ENCODE peak calls at places on chromosomes 6 and 20, in six cellular contexts. T, P, F, C, D and O are unnamed samples. For H3K36me3, the result is how much of the 10 kb centered on the place peaks cover.

GRCh38 chr20:63641146-63641791 is 12.0 kb downstream of the STMN3 start:
- DNase-seq in T (no peak), P (peak), F (no peak), C (no peak), D (no peak), O (no peak)

GRCh38 chr6:11151488-11151887 is 40.0 kb upstream of the ERVFRD-1 start:
- DNase-seq in T (no peak), P (no peak), F (no peak), C (no peak), D (no peak), O (no peak)

GRCh38 chr6:53369876-53370515 is 21.2 kb upstream of the ELOVL5 start:
- DNase-seq in T (no peak), P (no peak), F (no peak), C (no peak), D (no peak), O (no peak)

GRCh38 chr20:57313951-57314350 is 15.7 kb upstream of the SPO11 start:
- DNase-seq in T (no peak), P (no peak), F (no peak), C (no peak), D (no peak), O (no peak)

GRCh38 chr20:60255866-60256265 is 297.6 kb downstream of the CDH26 start:
- DNase-seq in T (no peak), P (no peak), F (no peak), C (no peak), D (peak), O (no peak)

GRCh38 chr20:48648482-48649051 is 179.2 kb downstream of the PREX1 start:
- DNase-seq in T (no peak), P (no peak), F (no peak), C (no peak), D (peak), O (no peak)

GRCh38 chr6:3540980-3541379 is 84.1 kb upstream of the SLC22A23 start:
- DNase-seq in T (no peak), P (no peak), F (no peak), C (no peak), D (no peak), O (no peak)

GRCh38 chr6:46370622-46371021 is 120.6 kb downstream of the RCAN2 start:
- DNase-seq in T (no peak), P (no peak), F (no peak), C (peak), D (no peak), O (no peak)

GRCh38 chr6:26028753-26029569 is 58.3 kb upstream of the HFE start:
- DNase-seq in T (no peak), P (no peak), F (no peak), C (no peak), D (no peak), O (no peak)

GRCh38 chr6:8131265-8131897 is 29.0 kb upstream of the EEF1E1 start:
- DNase-seq in T (no peak), P (no peak), F (peak), C (peak), D (peak), O (no peak)

GRCh38 chr20:5596401-5597193 is 153.6 kb upstream of the SHLD1 start:
- DNase-seq in T (no peak), P (no peak), F (no peak), C (no peak), D (peak), O (no peak)

GRCh38 chr6:131129657-131130545 is 5.4 kb upstream of the AKAP7 start:
- DNase-seq in T (no peak), P (no peak), F (no peak), C (no peak), D (no peak), O (no peak)

GRCh38 chr20:48610996-48611395 is 216.8 kb downstream of the PREX1 start:
- DNase-seq in T (no peak), P (no peak), F (no peak), C (no peak), D (no peak), O (no peak)

GRCh38 chr20:36845288-36845969 is 30.5 kb upstream of the TLDC2 start:
- DNase-seq in T (no peak), P (no peak), F (no peak), C (no peak), D (no peak), O (no peak)

GRCh38 chr6:111759413-111759835 is 113.8 kb downstream of the FYN start:
- DNase-seq in T (no peak), P (no peak), F (no peak), C (no peak), D (no peak), O (no peak)

GRCh38 chr20:2114560-2114959 is 12.9 kb downstream of the STK35 start:
- DNase-seq in T (no peak), P (no peak), F (no peak), C (no peak), D (no peak), O (no peak)

GRCh38 chr20:61589055-61589385 is 337.0 kb downstream of the CDH4 start:
- DNase-seq in T (no peak), P (no peak), F (no peak), C (no peak), D (no peak), O (no peak)

GRCh38 chr20:1437222-1437904 is 29.3 kb downstream of the NSFL1C start:
- DNase-seq in T (peak), P (peak), F (peak), C (peak), D (peak), O (peak)

GRCh38 chr20:48203252-48203651 is 418.0 kb upstream of the SULF2 start:
- DNase-seq in T (no peak), P (no peak), F (no peak), C (no peak), D (no peak), O (no peak)

GRCh38 chr6:2429460-2429859 is 184.1 kb upstream of the GMDS start:
- DNase-seq in T (no peak), P (no peak), F (no peak), C (no peak), D (no peak), O (no peak)

GRCh38 chr6:170085475-170086401 is 205.1 kb downstream of the DLL1 start:
- DNase-seq in T (peak), P (no peak), F (no peak), C (no peak), D (peak), O (no peak)

GRCh38 chr6:105270511-105270910 is 90.7 kb upstream of the POPDC3 start:
- DNase-seq in T (no peak), P (no peak), F (no peak), C (no peak), D (no peak), O (no peak)

GRCh38 chr6:14883921-14884320 is 361.9 kb upstream of the JARID2 start:
- DNase-seq in T (no peak), P (no peak), F (no peak), C (no peak), D (no peak), O (no peak)

GRCh38 chr20:62370807-62371587 is 3.9 kb upstream of the LAMA5 start:
- DNase-seq in T (no peak), P (no peak), F (no peak), C (peak), D (no peak), O (peak)

GRCh38 chr6:28425942-28426541 is 17.2 kb downstream of the ZSCAN23 start:
- DNase-seq in T (no peak), P (no peak), F (no peak), C (no peak), D (no peak), O (no peak)

GRCh38 chr20:56755201-56755600 is 126.1 kb downstream of the TFAP2C start:
- DNase-seq in T (no peak), P (no peak), F (no peak), C (no peak), D (no peak), O (no peak)

GRCh38 chr6:20319520-20320357 is 81.9 kb upstream of the E2F3 start:
- DNase-seq in T (no peak), P (no peak), F (no peak), C (no peak), D (peak), O (peak)

GRCh38 chr6:45371924-45372582 is 5.7 kb downstream of the SUPT3H start:
- DNase-seq in T (no peak), P (no peak), F (no peak), C (no peak), D (no peak), O (no peak)

GRCh38 chr20:50710492-50711063 is 19.2 kb upstream of the RIPOR3 start:
- DNase-seq in T (no peak), P (no peak), F (no peak), C (peak), D (peak), O (no peak)

GRCh38 chr6:145814501-145815350 is at the start of gene FBXO30:
- DNase-seq in T (peak), P (peak), F (peak), C (peak), D (peak), O (peak)
- TF ChIP-seq POLR2A in T (peak), P (no peak), F (peak), C (peak), D (peak), O (peak)

GRCh38 chr20:7355056-7355455 is 585.2 kb downstream of the HAO1 start:
- DNase-seq in T (no peak), P (no peak), F (no peak), C (no peak), D (no peak), O (no peak)

GRCh38 chr20:7361321-7361720 is 578.9 kb downstream of the HAO1 start:
- DNase-seq in T (no peak), P (no peak), F (no peak), C (no peak), D (no peak), O (no peak)

GRCh38 chr20:7362601-7363000 is 577.7 kb downstream of the HAO1 start:
- DNase-seq in T (no peak), P (no peak), F (no peak), C (no peak), D (no peak), O (no peak)

GRCh38 chr20:7359739-7360138 is 580.5 kb downstream of the HAO1 start:
- DNase-seq in T (no peak), P (no peak), F (no peak), C (no peak), D (no peak), O (no peak)

DNA sequence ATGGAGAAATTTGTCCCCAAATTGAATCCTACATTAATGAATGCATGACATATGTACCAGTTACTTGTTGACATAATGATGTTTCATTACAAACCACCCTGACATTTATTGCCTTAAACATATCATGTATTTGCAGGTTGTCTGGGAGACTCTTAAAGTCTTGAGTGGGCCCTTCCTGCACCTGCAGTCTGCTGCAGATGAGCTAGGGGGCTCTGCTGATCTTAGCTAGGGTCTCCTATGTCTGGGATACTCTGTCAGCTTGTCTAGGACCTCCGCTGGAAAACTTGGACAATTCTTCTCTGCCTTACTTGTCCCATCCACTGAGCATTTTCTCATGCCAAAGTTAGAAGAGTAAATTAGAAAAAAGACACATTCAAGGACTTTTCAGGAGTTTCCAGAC is 581.6 kb downstream of the HAO1 start:
- DNase-seq in T (no peak), P (no peak), F (no peak), C (no peak), D (no peak), O (no peak)
- TF ChIP-seq CTCF in T (no peak), P (no peak), F (no peak), C (peak), D (no peak), O (no peak)

DNA sequence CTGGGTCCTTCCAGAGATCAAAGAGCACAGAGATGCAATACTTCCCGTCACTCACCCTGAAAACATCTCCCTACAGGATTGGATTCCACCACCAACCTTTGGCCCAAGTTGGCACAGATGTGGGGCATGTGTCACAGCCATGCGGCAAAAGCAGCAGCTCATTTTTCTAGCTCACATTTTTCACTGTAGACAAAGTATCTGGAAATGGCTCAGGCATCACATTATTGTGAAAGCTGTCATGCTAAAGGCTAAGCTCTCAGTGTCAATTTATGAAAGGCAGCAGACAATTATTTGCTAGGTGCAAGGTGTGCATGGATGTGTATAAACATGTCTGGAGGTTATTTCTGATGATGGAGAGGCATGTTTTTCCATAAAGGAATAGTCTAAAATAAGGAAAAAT is 248.8 kb upstream of the PRND start:
- DNase-seq in T (no peak), P (no peak), F (no peak), C (no peak), D (no peak), O (no peak)
- H3K36me3 ChIP-seq in T (under half), P (under half), F (under half), C (under half), D (under half), O (under half)

GRCh38 chr6:37353761-37354525 is at the start of gene RNF8:
- DNase-seq in T (peak), P (peak), F (peak), C (peak), D (peak), O (peak)
- TF ChIP-seq POLR2A in T (no peak), P (no peak), F (peak), C (peak), D (no peak), O (peak)

GRCh38 chr6:54878705-54879104 is 32.1 kb downstream of the FAM83B start:
- DNase-seq in T (no peak), P (no peak), F (no peak), C (peak), D (no peak), O (no peak)
- TF ChIP-seq CTCF in T (no peak), P (no peak), F (no peak), C (peak), D (no peak), O (no peak)

GRCh38 chr6:154106251-154106650 is 67.2 kb downstream of the OPRM1 start:
- DNase-seq in T (no peak), P (no peak), F (no peak), C (no peak), D (no peak), O (no peak)
- H3K36me3 ChIP-seq in T (under half), P (under half), F (under half), C (under half), D (under half), O (under half)